ENCODE peak calls at places on chromosomes 13 and 19, in six cellular contexts. F is thoracic aorta, G is foreskin fibroblast, D is endothelial cell of umbilical vein, Y is ovary, O is stomach. N is an unnamed sample.

GRCh38 chr19:32041681-32042292 is 303.6 kb upstream of the ZNF507 start:
- DNase-seq in D (no peak), F (no peak), G (peak), O (no peak), Y (peak), N (peak)

GRCh38 chr13:72208112-72208645 is 341.2 kb upstream of the DACH1 start:
- DNase-seq in F (no peak), D (no peak), G (no peak), Y (no peak), O (no peak), N (no peak)

GRCh38 chr19:9324584-9324962 is 594 bp downstream of the ZNF559 start:
- DNase-seq in F (no peak), O (no peak), D (no peak), Y (no peak), G (peak), N (no peak)

GRCh38 chr13:67230774-67231480 is 791 bp upstream of the PCDH9 start:
- DNase-seq in G (peak), F (no peak), O (peak), D (peak), Y (peak), N (peak)

GRCh38 chr19:14091885-14092462 is 1.4 kb upstream of the SAMD1 start:
- DNase-seq in F (no peak), G (peak), Y (no peak), D (no peak), O (no peak), N (no peak)

GRCh38 chr19:2168619-2169424 is 5.1 kb downstream of the DOT1L start:
- DNase-seq in D (peak), Y (peak), O (peak), F (peak), G (peak), N (peak)

GRCh38 chr13:77143325-77143907 is 116.5 kb upstream of the FBXL3 start:
- DNase-seq in O (no peak), D (no peak), F (no peak), Y (no peak), G (peak), N (peak)

GRCh38 chr13:50129065-50129922 is 114.0 kb downstream of the KCNRG start:
- DNase-seq in Y (no peak), D (no peak), G (peak), O (no peak), F (no peak), N (peak)

GRCh38 chr19:4365791-4366665 is 22.7 kb downstream of the MPND start:
- DNase-seq in D (no peak), Y (no peak), O (no peak), G (no peak), F (no peak), N (no peak)

GRCh38 chr13:112693831-112694497 is 4.1 kb downstream of the ATP11A start:
- DNase-seq in Y (peak), D (peak), O (peak), F (no peak), G (peak), N (peak)

GRCh38 chr13:20287976-20288375 is 55.9 kb upstream of the GJB6 start:
- DNase-seq in F (no peak), Y (no peak), D (no peak), G (no peak), O (no peak), N (no peak)

GRCh38 chr19:44113784-44114390 is 688 bp downstream of the ZNF225 start:
- DNase-seq in D (no peak), G (no peak), Y (peak), F (no peak), O (no peak), N (no peak)

GRCh38 chr13:68125087-68125480 is 894.9 kb upstream of the PCDH9 start:
- DNase-seq in F (no peak), O (no peak), D (no peak), G (no peak), Y (no peak), N (peak)

GRCh38 chr13:80924596-80924995 is 583.7 kb upstream of the SPRY2 start:
- DNase-seq in G (peak), O (no peak), F (no peak), D (peak), Y (no peak), N (no peak)

GRCh38 chr19:16889883-16890460 is 1.2 kb downstream of the F2RL3 start:
- DNase-seq in Y (no peak), D (no peak), G (no peak), F (no peak), O (no peak), N (no peak)

GRCh38 chr19:5001547-5002131 is 32.7 kb downstream of the KDM4B start:
- DNase-seq in F (no peak), G (peak), Y (no peak), D (peak), O (no peak), N (peak)

GRCh38 chr13:77751513-77752456 is 54.3 kb downstream of the SLAIN1 start:
- DNase-seq in O (no peak), Y (no peak), G (peak), F (no peak), D (peak), N (peak)

GRCh38 chr19:16125738-16126495 is 14.2 kb downstream of the RAB8A start:
- DNase-seq in D (no peak), O (no peak), Y (no peak), G (peak), F (no peak), N (no peak)

GRCh38 chr13:64556391-64556790 is 2673.7 kb downstream of the PCDH9 start:
- DNase-seq in Y (no peak), G (peak), O (no peak), F (no peak), D (no peak), N (no peak)

GRCh38 chr13:50299546-50300249 is 284.5 kb downstream of the KCNRG start:
- DNase-seq in F (no peak), O (no peak), Y (no peak), D (no peak), G (no peak), N (peak)

GRCh38 chr19:1767464-1767933 is 14.2 kb downstream of the ONECUT3 start:
- DNase-seq in D (peak), O (peak), G (peak), F (no peak), Y (peak), N (no peak)

GRCh38 chr13:44969858-44970484 is 19.3 kb downstream of the NUFIP1 start:
- DNase-seq in Y (peak), D (peak), G (peak), F (no peak), O (no peak), N (peak)

GRCh38 chr19:10295305-10295846 is 5.6 kb downstream of the ICAM5 start:
- DNase-seq in O (peak), D (peak), G (peak), F (no peak), Y (no peak), N (no peak)

GRCh38 chr13:25167775-25168174 is 4.3 kb downstream of the AMER2 start:
- DNase-seq in D (no peak), F (no peak), O (no peak), Y (no peak), G (no peak), N (no peak)

GRCh38 chr13:40589285-40590109 is 76.9 kb downstream of the FOXO1 start:
- DNase-seq in G (peak), D (peak), O (no peak), Y (no peak), F (no peak), N (peak)

GRCh38 chr19:55091126-55091910 is 15.6 kb downstream of the EPS8L1 start:
- DNase-seq in Y (no peak), G (no peak), F (no peak), D (no peak), O (no peak), N (no peak)

GRCh38 chr13:93244141-93244917 is 17.7 kb downstream of the GPC6 start:
- DNase-seq in O (no peak), Y (no peak), F (no peak), G (peak), D (no peak), N (no peak)

GRCh38 chr13:99908129-99908805 is 63.3 kb downstream of the ZIC5 start:
- DNase-seq in G (no peak), Y (no peak), F (no peak), O (peak), D (no peak), N (no peak)

DNA sequence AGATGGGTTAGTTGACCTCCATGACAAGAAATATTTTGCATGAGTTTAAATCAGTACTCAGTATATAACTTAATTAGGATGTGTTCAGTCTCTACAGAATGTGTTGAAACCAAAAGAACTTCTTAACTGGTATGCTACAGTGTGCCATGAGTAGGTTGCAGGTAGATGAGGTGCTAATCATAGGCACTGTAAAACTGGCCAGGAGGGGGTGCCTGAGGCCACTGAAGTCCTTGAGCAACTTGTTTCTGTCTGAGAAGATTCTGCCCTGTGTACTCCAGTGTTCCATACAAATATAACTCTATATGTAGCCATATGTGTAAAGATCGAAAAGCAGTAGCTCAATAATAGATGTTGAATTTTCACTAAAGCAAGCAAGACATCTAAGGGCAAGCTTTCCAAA is 549.2 kb upstream of the KLF12 start:
- DNase-seq in G (no peak), Y (no peak), O (no peak), D (peak), F (no peak), N (no peak)
- TF ChIP-seq CTCF in G (peak), Y (no peak), O (no peak), D (no peak), F (no peak), N (peak)

GRCh38 chr19:42323852-42324654 is 1.4 kb upstream of the MEGF8 start:
- DNase-seq in F (no peak), Y (no peak), D (no peak), G (peak), O (no peak), N (no peak)
- TF ChIP-seq CTCF in F (no peak), Y (no peak), D (no peak), G (no peak), O (no peak), N (peak)

GRCh38 chr19:19061491-19061890 is 2.3 kb upstream of the SLC25A42 start:
- DNase-seq in G (peak), F (no peak), O (peak), Y (no peak), D (no peak), N (no peak)

GRCh38 chr19:19064811-19065745 is 1.3 kb downstream of the SLC25A42 start:
- DNase-seq in O (no peak), G (peak), Y (no peak), D (peak), F (no peak), N (no peak)

GRCh38 chr19:19063183-19064097 is at the start of gene SLC25A42:
- DNase-seq in O (peak), Y (peak), F (peak), D (peak), G (peak), N (peak)

GRCh38 chr19:19062454-19063182 is 1.2 kb upstream of the SLC25A42 start:
- DNase-seq in Y (no peak), G (peak), D (peak), F (no peak), O (no peak), N (peak)

DNA sequence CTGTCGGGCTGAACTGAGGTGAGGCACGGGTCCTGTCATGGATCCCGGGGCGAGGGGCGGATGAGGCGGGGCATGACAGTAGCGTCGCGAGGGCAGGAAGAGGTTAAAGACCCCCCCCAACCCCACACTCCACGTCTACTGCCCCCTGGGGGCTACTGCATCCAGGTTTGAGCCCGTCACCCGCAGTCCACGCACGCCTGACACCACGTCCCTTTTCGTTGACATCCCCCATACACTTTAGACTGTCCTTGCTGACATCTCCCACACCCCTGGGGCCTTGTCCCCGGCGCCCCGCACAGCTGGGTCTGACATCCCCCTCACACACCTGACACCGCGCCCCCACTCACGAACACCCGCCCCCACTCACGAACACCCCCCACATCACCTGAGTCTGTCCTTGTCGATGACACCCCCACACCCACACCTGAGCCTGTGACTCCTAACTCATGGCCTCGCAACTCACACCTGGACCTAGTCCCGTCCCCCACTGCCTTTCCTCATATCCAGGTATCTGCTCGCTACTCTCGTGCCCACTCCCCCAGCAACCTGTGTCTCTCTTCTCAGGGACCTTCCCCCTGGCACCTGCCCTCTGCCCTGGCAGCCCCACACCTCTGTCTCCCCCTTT is 416 bp downstream of the SLC25A42 start:
- DNase-seq in O (no peak), F (no peak), D (no peak), Y (no peak), G (no peak), N (no peak)
- TF ChIP-seq CTCF in O (no peak), F (peak), D (no peak), Y (peak), G (peak), N (peak)

GRCh38 chr13:23578411-23579071 is 8.3 kb downstream of the TNFRSF19 start:
- DNase-seq in F (no peak), G (peak), O (peak), Y (peak), D (peak), N (no peak)
- TF ChIP-seq CTCF in F (peak), G (peak), O (no peak), Y (peak), D (peak), N (peak)

DNA sequence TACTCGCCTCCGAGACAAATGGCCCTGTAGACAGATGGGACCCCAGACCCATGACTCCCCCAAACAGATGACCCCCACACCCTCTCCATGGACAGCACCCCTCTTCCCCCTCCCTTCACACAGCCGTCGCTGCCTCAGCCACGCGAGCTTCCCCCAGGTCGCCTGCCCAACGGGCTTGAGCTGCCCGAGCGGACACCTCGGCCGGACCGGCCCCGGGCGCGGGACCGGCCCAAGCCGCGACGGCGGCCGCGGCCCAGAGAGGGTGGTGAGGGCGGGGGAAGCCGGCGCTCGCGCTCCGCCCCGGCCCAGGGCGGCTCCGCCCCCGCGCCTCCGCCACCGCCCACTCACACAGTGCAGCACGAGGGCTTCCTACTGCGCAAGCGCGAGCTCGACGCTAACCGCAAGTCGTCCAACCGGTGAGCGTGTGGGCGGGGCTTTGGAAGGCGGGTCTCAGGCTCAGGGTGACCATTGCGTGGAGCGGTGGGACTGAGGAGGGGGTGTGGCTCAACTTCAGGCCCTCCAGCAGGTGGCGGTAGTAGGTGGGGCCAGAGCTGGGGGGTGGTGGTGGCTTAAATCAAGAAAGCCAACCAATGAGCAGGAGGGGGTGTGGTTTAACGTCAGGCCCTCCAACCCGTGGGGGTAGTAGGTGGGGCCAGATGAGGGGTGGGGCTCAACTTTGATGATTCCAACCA is 6.2 kb upstream of the SHKBP1 start:
- DNase-seq in O (peak), F (peak), G (peak), D (peak), Y (peak), N (peak)
- TF ChIP-seq CTCF in O (no peak), F (peak), G (no peak), D (peak), Y (no peak), N (peak)

GRCh38 chr13:86085890-86086289 is 286.7 kb upstream of the SLITRK6 start:
- DNase-seq in F (no peak), G (no peak), Y (no peak), O (no peak), D (no peak), N (no peak)
- TF ChIP-seq CTCF in F (no peak), G (no peak), Y (no peak), O (no peak), D (no peak), N (no peak)

DNA sequence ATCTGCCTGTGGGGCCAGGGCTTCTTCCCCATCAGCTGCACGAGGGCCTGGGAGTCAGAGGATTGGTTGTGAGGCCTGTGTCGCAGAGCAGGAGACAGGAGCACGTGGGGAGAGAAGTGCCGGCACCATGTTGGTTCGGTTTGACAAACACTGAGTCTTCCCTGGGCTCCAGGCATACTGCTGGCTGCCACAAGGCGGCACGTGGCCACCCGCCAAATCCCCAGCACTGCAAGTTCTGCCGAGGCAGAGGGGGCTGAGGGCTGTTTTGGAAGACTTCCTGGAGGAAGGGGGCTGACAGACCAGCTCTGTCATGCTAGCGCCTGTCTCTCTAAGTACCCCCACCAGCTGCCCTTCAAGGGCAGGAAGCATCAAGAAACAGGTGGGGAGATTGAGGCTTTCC is 9.5 kb downstream of the SHANK1 start:
- DNase-seq in O (no peak), F (no peak), Y (no peak), G (peak), D (no peak), N (no peak)
- TF ChIP-seq CTCF in O (no peak), F (no peak), Y (no peak), G (peak), D (peak), N (peak)

DNA sequence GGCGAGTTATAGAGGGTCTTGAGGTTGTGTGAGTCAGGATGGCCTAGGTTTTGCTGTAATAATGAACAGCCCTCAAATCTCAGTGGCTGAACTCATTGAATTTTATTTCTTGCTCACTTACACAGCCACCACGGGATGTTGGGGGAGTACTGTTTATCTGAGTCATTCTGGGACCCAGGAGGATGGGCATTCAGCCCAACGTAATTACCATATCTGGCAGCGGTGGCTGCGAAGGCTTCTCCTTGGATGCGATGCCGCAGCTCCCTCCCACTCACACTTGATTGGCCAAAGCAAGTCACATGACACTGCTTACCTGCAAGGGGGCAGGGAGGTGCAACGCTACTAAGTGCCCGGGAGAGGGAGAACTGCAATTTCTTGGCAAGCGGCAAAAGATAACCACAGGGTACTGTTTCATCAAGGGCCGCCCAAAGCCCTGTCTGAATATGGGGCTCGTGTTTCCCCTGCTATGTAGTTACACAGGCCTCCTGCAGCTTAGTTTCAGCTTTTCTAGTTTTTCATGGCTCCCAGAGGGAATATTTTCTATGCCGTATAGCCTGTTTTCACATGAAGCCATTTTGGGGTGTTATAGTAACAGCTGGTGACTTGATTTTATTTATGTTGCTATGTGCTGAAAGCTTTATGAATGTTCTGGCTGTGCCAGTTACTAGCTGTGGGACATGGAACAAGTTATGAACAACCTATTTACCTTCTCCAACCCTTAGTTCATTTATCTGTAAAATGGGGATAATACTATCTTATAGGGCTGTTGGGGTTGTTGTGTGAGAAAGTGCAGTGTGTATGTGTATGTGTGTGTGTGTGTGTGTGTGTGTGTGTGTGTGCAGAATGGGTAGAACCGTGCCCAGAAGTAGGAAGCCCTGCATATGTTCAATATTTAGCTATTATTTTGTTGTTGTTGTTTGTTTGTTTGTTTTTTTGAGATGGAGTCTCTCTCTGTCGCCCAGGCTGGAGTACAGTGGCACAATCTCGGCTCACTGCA is 20.1 kb downstream of the ZSWIM9 start:
- DNase-seq in Y (no peak), G (peak), F (no peak), D (no peak), O (peak), N (peak)
- TF ChIP-seq CTCF in Y (no peak), G (no peak), F (no peak), D (no peak), O (no peak), N (peak)

GRCh38 chr19:35216833-35217707 is 11.5 kb downstream of the FAM187B start:
- DNase-seq in Y (no peak), D (no peak), G (no peak), O (peak), F (no peak), N (no peak)
- TF ChIP-seq CTCF in Y (no peak), D (no peak), G (no peak), O (no peak), F (no peak), N (peak)

DNA sequence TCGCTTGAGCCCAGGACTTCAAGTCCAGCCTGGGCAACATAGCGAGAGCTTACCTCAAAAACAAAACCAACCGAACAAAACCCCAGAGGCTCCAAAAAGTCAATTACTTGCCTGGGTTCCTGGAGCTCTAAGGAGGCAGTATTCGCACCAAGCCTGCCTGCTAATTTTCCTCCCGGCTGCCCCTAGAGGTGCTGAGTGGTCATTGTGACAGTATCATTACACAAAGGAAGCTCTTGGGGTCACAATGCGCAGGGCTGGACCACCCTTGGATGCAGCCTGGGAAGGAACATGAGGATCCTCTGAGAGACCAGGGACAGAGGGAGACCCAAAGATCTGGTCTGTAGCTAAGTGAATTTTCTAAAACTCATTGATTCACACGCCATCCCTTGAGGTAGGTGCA is 8.5 kb upstream of the PEX11G start:
- DNase-seq in F (no peak), O (no peak), G (peak), Y (no peak), D (no peak), N (no peak)
- TF ChIP-seq CTCF in F (no peak), O (no peak), G (peak), Y (no peak), D (peak), N (peak)

N was measured in foreskin keratinocyte.